ENCODE peak calls at places on chromosomes 2 and 18, in five cellular contexts. One of them, this sample, is unnamed.

GRCh38 chr2:110679337-110679707 is 1.5 kb upstream of the BUB1 start:
- DNase-seq in neuronal stem cell: no peak
- DNase-seq in mesenchymal stem cell: peak; percentile 25
- DNase-seq in H1: no peak
- DNase-seq in H9: no peak
- DNase-seq in this sample: no peak

GRCh38 chr2:197800091-197800490 is 4.3 kb upstream of the PLCL1 start:
- DNase-seq in H1: no peak
- DNase-seq in H9: no peak
- DNase-seq in neuronal stem cell: no peak
- DNase-seq in mesenchymal stem cell: no peak
- DNase-seq in this sample: no peak

GRCh38 chr2:111659361-111660281 is 224.4 kb downstream of the ANAPC1 start:
- DNase-seq in neuronal stem cell: no peak
- DNase-seq in H1: no peak
- DNase-seq in H9: peak; percentile 73
- DNase-seq in mesenchymal stem cell: peak; percentile 71
- DNase-seq in this sample: peak; percentile 75

GRCh38 chr2:1864301-1864980 is 120.1 kb upstream of the PXDN start:
- DNase-seq in mesenchymal stem cell: no peak
- DNase-seq in H9: no peak
- DNase-seq in H1: no peak
- DNase-seq in neuronal stem cell: no peak
- DNase-seq in this sample: no peak

GRCh38 chr18:68724021-68724420 is 9.1 kb upstream of the TMX3 start:
- DNase-seq in neuronal stem cell: no peak
- DNase-seq in mesenchymal stem cell: no peak
- DNase-seq in H1: no peak
- DNase-seq in H9: peak; percentile 43
- DNase-seq in this sample: peak; percentile 37

GRCh38 chr2:109059474-109060165 is 69.4 kb upstream of the SH3RF3 start:
- DNase-seq in neuronal stem cell: no peak
- DNase-seq in H9: no peak
- DNase-seq in mesenchymal stem cell: no peak
- DNase-seq in H1: no peak
- DNase-seq in this sample: no peak

GRCh38 chr2:237815637-237816036 is 17.1 kb downstream of the RBM44 start:
- DNase-seq in neuronal stem cell: no peak
- DNase-seq in mesenchymal stem cell: no peak
- DNase-seq in H9: no peak
- DNase-seq in H1: no peak
- DNase-seq in this sample: no peak

GRCh38 chr18:76528477-76529432 is 33.7 kb upstream of the ZNF516 start:
- DNase-seq in H9: no peak
- DNase-seq in mesenchymal stem cell: peak; percentile 76
- DNase-seq in neuronal stem cell: no peak
- DNase-seq in H1: no peak
- DNase-seq in this sample: no peak

GRCh38 chr18:52136532-52136931 is 203.5 kb upstream of the DCC start:
- DNase-seq in H9: no peak
- DNase-seq in mesenchymal stem cell: no peak
- DNase-seq in H1: no peak
- DNase-seq in neuronal stem cell: no peak
- DNase-seq in this sample: no peak

GRCh38 chr18:35114305-35114704 is 73.1 kb downstream of the MAPRE2 start:
- DNase-seq in mesenchymal stem cell: no peak
- DNase-seq in H9: no peak
- DNase-seq in H1: no peak
- DNase-seq in neuronal stem cell: no peak
- DNase-seq in this sample: no peak

GRCh38 chr18:8874872-8875271 is 169.5 kb downstream of the MTCL1 start:
- DNase-seq in H9: no peak
- DNase-seq in mesenchymal stem cell: no peak
- DNase-seq in neuronal stem cell: no peak
- DNase-seq in H1: no peak
- DNase-seq in this sample: no peak

GRCh38 chr2:98806266-98806697 is 75.3 kb upstream of the MGAT4A start:
- DNase-seq in H1: no peak
- DNase-seq in neuronal stem cell: no peak
- DNase-seq in H9: no peak
- DNase-seq in mesenchymal stem cell: no peak
- DNase-seq in this sample: no peak

GRCh38 chr2:137966043-137966442 is 1.8 kb downstream of the HNMT start:
- DNase-seq in H9: no peak
- DNase-seq in H1: no peak
- DNase-seq in neuronal stem cell: no peak
- DNase-seq in mesenchymal stem cell: no peak
- DNase-seq in this sample: no peak

GRCh38 chr18:9568186-9568585 is 46.2 kb downstream of the PPP4R1 start:
- DNase-seq in mesenchymal stem cell: no peak
- DNase-seq in H9: no peak
- DNase-seq in neuronal stem cell: no peak
- DNase-seq in H1: no peak
- DNase-seq in this sample: no peak

GRCh38 chr2:133733856-133734255 is 165.6 kb upstream of the NCKAP5 start:
- DNase-seq in neuronal stem cell: no peak
- DNase-seq in H1: no peak
- DNase-seq in H9: no peak
- DNase-seq in mesenchymal stem cell: peak; percentile 48
- DNase-seq in this sample: no peak

GRCh38 chr2:170843656-170844055 is 27.0 kb downstream of the GAD1 start:
- DNase-seq in H1: no peak
- DNase-seq in mesenchymal stem cell: peak; percentile 28
- DNase-seq in H9: no peak
- DNase-seq in neuronal stem cell: no peak
- DNase-seq in this sample: no peak

GRCh38 chr2:119225084-119225864 is 1.6 kb downstream of the STEAP3 start:
- DNase-seq in H1: no peak
- DNase-seq in mesenchymal stem cell: no peak
- DNase-seq in neuronal stem cell: no peak
- DNase-seq in H9: no peak
- DNase-seq in this sample: no peak

DNA sequence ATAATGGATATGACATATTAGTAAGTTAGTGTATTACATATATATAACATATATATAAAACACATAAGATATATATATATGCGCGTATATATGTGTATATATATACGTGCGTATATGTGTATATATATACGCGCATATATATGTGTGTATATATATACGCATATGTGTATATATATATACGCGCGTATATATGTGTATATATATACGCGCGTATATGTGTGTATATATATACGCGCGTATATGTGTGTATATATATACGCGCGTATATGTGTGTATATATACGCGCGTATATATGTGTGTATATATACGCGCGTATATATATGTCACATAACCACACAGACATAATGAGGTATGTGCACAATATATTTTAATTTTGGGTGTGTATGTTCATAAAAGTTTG is 327.8 kb downstream of the MEIS1 start:
- DNase-seq in H1: no peak
- DNase-seq in mesenchymal stem cell: no peak
- DNase-seq in neuronal stem cell: no peak
- DNase-seq in H9: no peak
- DNase-seq in this sample: no peak
- H2BK12ac ChIP-seq in H1: no peak overlapping the region
- H2BK12ac ChIP-seq in mesenchymal stem cell: no peak overlapping the region
- H2BK12ac ChIP-seq in neuronal stem cell: no peak overlapping the region
- H2BK12ac ChIP-seq in H9: no peak overlapping the region
- H2BK12ac ChIP-seq in this sample: no peak overlapping the region

DNA sequence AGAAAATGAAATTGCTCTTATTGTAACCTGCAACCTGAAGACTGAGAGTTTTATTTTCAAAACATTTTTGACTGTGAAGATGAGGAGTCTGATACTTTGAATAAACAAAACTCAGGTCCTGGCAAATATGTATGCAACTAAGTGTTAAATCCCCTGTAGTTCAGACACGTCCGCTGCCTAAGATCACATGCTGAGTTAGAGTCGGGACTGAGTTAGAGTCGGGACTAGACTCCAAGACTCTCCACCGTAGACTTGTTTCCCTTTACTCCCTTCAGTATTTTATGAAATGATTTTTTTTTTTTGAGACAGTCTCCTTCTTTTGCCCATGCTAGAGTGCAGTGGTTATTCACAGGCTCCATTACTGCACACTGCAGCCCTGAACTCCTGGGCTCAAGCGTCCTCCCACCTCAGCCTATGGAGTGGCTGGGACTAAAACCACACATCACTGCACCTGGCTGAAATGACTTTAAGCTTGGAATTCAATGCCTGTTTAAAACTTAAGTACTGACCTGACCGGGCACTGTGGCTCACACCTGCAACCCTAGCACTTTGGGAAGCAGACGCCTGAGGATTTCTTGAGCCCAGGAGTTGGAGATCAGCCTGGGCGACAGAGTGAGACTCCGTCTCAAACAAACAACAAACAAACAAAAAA is 28.0 kb upstream of the PMAIP1 start:
- DNase-seq in H9: peak; percentile 67
- DNase-seq in H1: no peak
- DNase-seq in neuronal stem cell: no peak
- DNase-seq in mesenchymal stem cell: no peak
- DNase-seq in this sample: no peak
- H3K14ac ChIP-seq in H9: no peak overlapping the region
- H3K14ac ChIP-seq in H1: no peak overlapping the region
- H3K14ac ChIP-seq in neuronal stem cell: no peak overlapping the region
- H3K14ac ChIP-seq in mesenchymal stem cell: no peak overlapping the region
- H3K14ac ChIP-seq in this sample: no peak overlapping the region

GRCh38 chr2:216498418-216499413 is at the start of gene RPL37A:
- DNase-seq in neuronal stem cell: peak; percentile 90
- DNase-seq in H9: peak; percentile 93
- DNase-seq in H1: peak; percentile 90
- DNase-seq in mesenchymal stem cell: peak; percentile 96
- DNase-seq in this sample: peak; percentile 98

GRCh38 chr2:216497808-216498366 is 757 bp upstream of the RPL37A start:
- DNase-seq in neuronal stem cell: no peak
- DNase-seq in H1: no peak
- DNase-seq in H9: no peak
- DNase-seq in mesenchymal stem cell: no peak
- DNase-seq in this sample: no peak

GRCh38 chr2:216499641-216500218 is 1.1 kb downstream of the RPL37A start:
- DNase-seq in H9: no peak
- DNase-seq in neuronal stem cell: no peak
- DNase-seq in mesenchymal stem cell: no peak
- DNase-seq in H1: no peak
- DNase-seq in this sample: no peak

GRCh38 chr2:216495656-216496055 is 3.0 kb upstream of the RPL37A start:
- DNase-seq in H1: no peak
- DNase-seq in neuronal stem cell: no peak
- DNase-seq in H9: no peak
- DNase-seq in mesenchymal stem cell: peak; percentile 71
- DNase-seq in this sample: no peak

DNA sequence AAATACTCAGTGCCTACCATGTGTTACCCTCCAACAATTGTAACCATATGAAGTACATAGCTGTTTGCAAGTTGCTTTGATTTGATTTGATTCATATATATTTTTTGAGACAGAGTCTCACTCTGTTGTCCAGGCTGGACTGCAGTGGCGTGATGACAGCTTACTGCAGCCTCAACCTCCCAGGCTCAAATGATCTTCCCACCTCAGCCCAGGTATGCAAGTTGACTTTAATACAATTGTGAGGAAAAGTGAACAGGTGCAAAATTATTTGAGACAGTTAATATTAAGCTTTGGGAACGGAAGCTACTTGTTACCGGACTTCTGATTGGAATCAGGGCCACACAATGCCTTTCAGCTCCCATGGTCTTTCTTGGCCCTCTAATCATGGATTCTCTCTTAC is 1.3 kb upstream of the RPL37A start:
- DNase-seq in H1: no peak
- DNase-seq in neuronal stem cell: no peak
- DNase-seq in H9: no peak
- DNase-seq in mesenchymal stem cell: no peak
- DNase-seq in this sample: no peak
- H3K9ac ChIP-seq in H1: no peak overlapping the region
- H3K9ac ChIP-seq in neuronal stem cell: no peak overlapping the region
- H3K9ac ChIP-seq in H9: peak overlapping the region; percentile 78
- H3K9ac ChIP-seq in mesenchymal stem cell: peak overlapping the region; percentile 100
- H3K9ac ChIP-seq in this sample: no peak overlapping the region

GRCh38 chr2:178246696-178247095 is 52.4 kb downstream of the OSBPL6 start:
- DNase-seq in H1: no peak
- DNase-seq in H9: no peak
- DNase-seq in neuronal stem cell: no peak
- DNase-seq in mesenchymal stem cell: no peak
- DNase-seq in this sample: no peak

GRCh38 chr2:178244812-178245211 is 50.5 kb downstream of the OSBPL6 start:
- DNase-seq in neuronal stem cell: no peak
- DNase-seq in H1: no peak
- DNase-seq in mesenchymal stem cell: no peak
- DNase-seq in H9: no peak
- DNase-seq in this sample: no peak

GRCh38 chr2:178250429-178250828 is 56.1 kb downstream of the OSBPL6 start:
- DNase-seq in H9: no peak
- DNase-seq in mesenchymal stem cell: no peak
- DNase-seq in H1: no peak
- DNase-seq in neuronal stem cell: no peak
- DNase-seq in this sample: no peak

GRCh38 chr2:178243961-178244360 is 49.6 kb downstream of the OSBPL6 start:
- DNase-seq in H9: no peak
- DNase-seq in neuronal stem cell: no peak
- DNase-seq in H1: no peak
- DNase-seq in mesenchymal stem cell: no peak
- DNase-seq in this sample: no peak

DNA sequence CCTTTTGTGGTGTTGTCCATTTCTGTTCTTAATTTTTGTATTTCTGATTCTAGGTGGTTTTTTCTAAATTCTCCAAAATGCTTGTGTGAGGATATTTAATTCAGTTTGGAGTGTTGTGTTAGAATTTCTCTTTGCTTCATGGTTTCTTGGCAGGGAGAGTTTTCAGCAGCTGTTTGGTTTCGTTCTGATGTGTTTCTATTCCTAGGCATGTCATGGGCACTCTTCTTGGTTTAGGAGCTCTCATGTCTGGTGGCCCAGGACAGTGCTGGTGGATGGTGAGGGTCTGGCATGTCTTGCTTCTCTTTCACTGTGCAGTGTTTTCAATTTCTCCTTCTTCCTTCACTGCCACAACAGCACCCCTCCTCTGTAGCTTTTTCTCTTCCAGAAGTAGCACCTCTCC is 52.9 kb downstream of the OSBPL6 start:
- DNase-seq in H9: no peak
- DNase-seq in H1: no peak
- DNase-seq in mesenchymal stem cell: no peak
- DNase-seq in neuronal stem cell: no peak
- DNase-seq in this sample: no peak
- H2BK12ac ChIP-seq in H9: no peak overlapping the region
- H2BK12ac ChIP-seq in H1: no peak overlapping the region
- H2BK12ac ChIP-seq in mesenchymal stem cell: no peak overlapping the region
- H2BK12ac ChIP-seq in neuronal stem cell: no peak overlapping the region
- H2BK12ac ChIP-seq in this sample: no peak overlapping the region

GRCh38 chr2:169717691-169718063 is 16.0 kb upstream of the KLHL23 start:
- DNase-seq in mesenchymal stem cell: no peak
- DNase-seq in H9: no peak
- DNase-seq in H1: no peak
- DNase-seq in neuronal stem cell: no peak
- DNase-seq in this sample: no peak

GRCh38 chr2:169716229-169716886 is 17.3 kb upstream of the KLHL23 start:
- DNase-seq in H1: no peak
- DNase-seq in neuronal stem cell: no peak
- DNase-seq in mesenchymal stem cell: peak; percentile 73
- DNase-seq in H9: no peak
- DNase-seq in this sample: no peak

GRCh38 chr2:169718930-169719504 is 14.6 kb upstream of the KLHL23 start:
- DNase-seq in H1: no peak
- DNase-seq in neuronal stem cell: no peak
- DNase-seq in mesenchymal stem cell: no peak
- DNase-seq in H9: no peak
- DNase-seq in this sample: no peak

GRCh38 chr2:169715379-169716228 is 18.0 kb upstream of the KLHL23 start:
- DNase-seq in H9: no peak
- DNase-seq in H1: no peak
- DNase-seq in neuronal stem cell: no peak
- DNase-seq in mesenchymal stem cell: no peak
- DNase-seq in this sample: no peak

GRCh38 chr2:169716938-169717690 is 16.5 kb upstream of the KLHL23 start:
- DNase-seq in neuronal stem cell: no peak
- DNase-seq in H1: no peak
- DNase-seq in H9: no peak
- DNase-seq in mesenchymal stem cell: peak; percentile 42
- DNase-seq in this sample: no peak
- H3K14ac ChIP-seq in neuronal stem cell: no peak overlapping the region
- H3K14ac ChIP-seq in H1: no peak overlapping the region
- H3K14ac ChIP-seq in H9: no peak overlapping the region
- H3K14ac ChIP-seq in mesenchymal stem cell: no peak overlapping the region
- H3K14ac ChIP-seq in this sample: no peak overlapping the region

This sample was measured in trophoblast cell.